ENCODE peak calls at places on chromosomes 6 and 20, in six cellular contexts. W is HepG2, C is A549, M is ovary, O is body of pancreas, G is Peyer's patch. S is an unnamed sample.

GRCh38 chr6:609905-610304 is 47.0 kb downstream of the HUS1B start:
- DNase-seq in O (no peak), G (no peak), C (no peak), W (no peak), M (no peak), S (no peak)

GRCh38 chr6:24581084-24581669 is 64.8 kb downstream of the KIAA0319 start:
- DNase-seq in C (peak; percentile 30), M (peak; percentile 73), G (peak; percentile 93), W (peak; percentile 76), O (peak; percentile 80), S (no peak)

GRCh38 chr6:4008324-4009047 is 70.5 kb downstream of the FAM217A start:
- DNase-seq in M (no peak), C (peak; percentile 43), G (no peak), O (no peak), W (peak; percentile 86), S (no peak)

GRCh38 chr6:27174958-27175357 is 72.5 kb upstream of the PRSS16 start:
- DNase-seq in O (no peak), C (no peak), W (no peak), M (no peak), G (no peak), S (no peak)

GRCh38 chr20:45353746-45354145 is 5.5 kb upstream of the SDC4 start:
- DNase-seq in C (no peak), W (no peak), M (no peak), O (no peak), G (no peak), S (no peak)

GRCh38 chr6:42010185-42010872 is 40.0 kb upstream of the TAF8 start:
- DNase-seq in O (no peak), W (no peak), G (no peak), C (no peak), M (no peak), S (no peak)

GRCh38 chr6:131532476-131533108 is 40.4 kb upstream of the ARG1 start:
- DNase-seq in W (no peak), M (no peak), O (no peak), C (no peak), G (no peak), S (no peak)

GRCh38 chr6:129099696-129100095 is 216.8 kb downstream of the LAMA2 start:
- DNase-seq in W (no peak), M (no peak), C (no peak), G (no peak), O (no peak), S (no peak)

GRCh38 chr6:19210849-19211590 is 626.1 kb upstream of the ID4 start:
- DNase-seq in G (no peak), O (peak; percentile 28), C (no peak), W (peak; percentile 20), M (peak; percentile 28), S (no peak)

GRCh38 chr6:27091661-27092315 is 155.7 kb upstream of the PRSS16 start:
- DNase-seq in O (no peak), G (no peak), W (peak; percentile 66), C (peak; percentile 72), M (no peak), S (peak; percentile 47)

GRCh38 chr20:11882651-11883050 is 35.0 kb upstream of the BTBD3 start:
- DNase-seq in G (no peak), M (no peak), C (no peak), O (no peak), W (no peak), S (peak; percentile 11)

GRCh38 chr6:7112741-7113313 is 5.1 kb downstream of the RREB1 start:
- DNase-seq in M (no peak), W (peak; percentile 69), O (peak; percentile 37), C (no peak), G (peak; percentile 66), S (no peak)

GRCh38 chr6:164097557-164098398 is 683.3 kb downstream of the QKI start:
- DNase-seq in W (no peak), M (no peak), O (no peak), C (no peak), G (no peak), S (no peak)

GRCh38 chr6:76644231-76644630 is 571.8 kb upstream of the IMPG1 start:
- DNase-seq in O (no peak), C (no peak), M (no peak), G (no peak), W (no peak), S (no peak)

GRCh38 chr20:54197621-54198604 is 10.0 kb upstream of the PFDN4 start:
- DNase-seq in C (peak; percentile 48), G (no peak), M (no peak), W (peak; percentile 92), O (no peak), S (no peak)

GRCh38 chr20:6590891-6591679 is 176.4 kb upstream of the BMP2 start:
- DNase-seq in W (no peak), G (no peak), C (no peak), M (no peak), O (no peak), S (no peak)

GRCh38 chr6:147040521-147040920 is 163.7 kb upstream of the STXBP5 start:
- DNase-seq in C (no peak), M (no peak), W (no peak), O (no peak), G (no peak), S (no peak)

GRCh38 chr6:53770690-53771320 is 24.0 kb upstream of the LRRC1 start:
- DNase-seq in O (no peak), G (no peak), M (no peak), C (no peak), W (no peak), S (no peak)

GRCh38 chr20:45967551-45968080 is 4.4 kb downstream of the ZNF335 start:
- DNase-seq in W (no peak), M (no peak), C (no peak), O (peak; percentile 9), G (no peak), S (no peak)

GRCh38 chr6:35445691-35446090 is 6.4 kb upstream of the FANCE start:
- DNase-seq in O (no peak), C (no peak), M (no peak), W (no peak), G (no peak), S (no peak)

GRCh38 chr6:35441205-35441604 is 10.9 kb upstream of the FANCE start:
- DNase-seq in G (no peak), W (no peak), C (no peak), O (no peak), M (no peak), S (no peak)

GRCh38 chr6:35441642-35442041 is 10.5 kb upstream of the FANCE start:
- DNase-seq in W (no peak), O (no peak), M (no peak), C (no peak), G (no peak), S (no peak)

GRCh38 chr6:35443341-35444030 is 8.7 kb upstream of the FANCE start:
- DNase-seq in M (no peak), O (no peak), G (no peak), W (no peak), C (no peak), S (no peak)

GRCh38 chr6:35442693-35443092 is 9.4 kb upstream of the FANCE start:
- DNase-seq in C (no peak), O (no peak), G (no peak), M (no peak), W (no peak), S (no peak)
- TF ChIP-seq POLR2A in C (no peak), O (no peak), G (no peak), M (no peak), W (no peak), S (no peak)

DNA sequence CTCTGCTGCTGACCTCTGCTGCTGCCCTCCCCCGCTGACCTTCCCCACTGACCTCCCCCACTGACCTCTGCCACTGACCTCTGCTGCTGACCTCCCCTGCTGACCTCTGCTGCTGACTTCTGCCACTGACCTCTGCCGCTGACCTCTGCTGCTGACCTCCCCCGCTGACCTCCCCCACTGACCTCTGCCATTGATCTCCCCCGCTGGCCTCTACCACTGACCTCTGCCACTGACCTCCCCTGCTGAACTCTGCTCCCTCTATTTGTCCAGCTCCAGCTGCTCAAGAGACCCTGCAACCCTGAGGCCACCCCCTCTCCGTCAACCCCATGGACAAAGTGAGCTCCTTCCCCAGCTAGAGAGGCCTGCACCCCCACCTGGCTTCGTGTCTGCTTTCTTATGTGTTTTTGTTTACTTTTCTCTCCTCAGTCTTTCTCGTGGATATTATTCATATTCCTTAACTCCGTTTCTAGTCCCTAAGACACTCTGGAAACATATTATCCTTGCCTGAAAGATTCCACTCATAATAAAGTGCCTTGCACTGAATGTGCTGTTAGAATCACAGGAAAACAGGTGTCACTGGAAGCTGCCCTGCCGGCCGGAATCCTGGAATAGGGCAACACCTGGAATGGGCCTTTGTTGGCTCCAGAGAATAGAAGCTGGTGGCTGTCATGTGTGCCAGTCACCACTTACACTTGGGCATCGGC is 91.1 kb upstream of the AFDN start:
- DNase-seq in G (peak; percentile 26), O (no peak), C (no peak), W (peak; percentile 41), M (no peak), S (no peak)
- H3K9me3 ChIP-seq in G (no peaks in the 10 kb centered on the region), O (no peaks in the 10 kb centered on the region), C (no peaks in the 10 kb centered on the region), W (no peaks in the 10 kb centered on the region), M (no peaks in the 10 kb centered on the region), S (no peaks in the 10 kb centered on the region)

DNA sequence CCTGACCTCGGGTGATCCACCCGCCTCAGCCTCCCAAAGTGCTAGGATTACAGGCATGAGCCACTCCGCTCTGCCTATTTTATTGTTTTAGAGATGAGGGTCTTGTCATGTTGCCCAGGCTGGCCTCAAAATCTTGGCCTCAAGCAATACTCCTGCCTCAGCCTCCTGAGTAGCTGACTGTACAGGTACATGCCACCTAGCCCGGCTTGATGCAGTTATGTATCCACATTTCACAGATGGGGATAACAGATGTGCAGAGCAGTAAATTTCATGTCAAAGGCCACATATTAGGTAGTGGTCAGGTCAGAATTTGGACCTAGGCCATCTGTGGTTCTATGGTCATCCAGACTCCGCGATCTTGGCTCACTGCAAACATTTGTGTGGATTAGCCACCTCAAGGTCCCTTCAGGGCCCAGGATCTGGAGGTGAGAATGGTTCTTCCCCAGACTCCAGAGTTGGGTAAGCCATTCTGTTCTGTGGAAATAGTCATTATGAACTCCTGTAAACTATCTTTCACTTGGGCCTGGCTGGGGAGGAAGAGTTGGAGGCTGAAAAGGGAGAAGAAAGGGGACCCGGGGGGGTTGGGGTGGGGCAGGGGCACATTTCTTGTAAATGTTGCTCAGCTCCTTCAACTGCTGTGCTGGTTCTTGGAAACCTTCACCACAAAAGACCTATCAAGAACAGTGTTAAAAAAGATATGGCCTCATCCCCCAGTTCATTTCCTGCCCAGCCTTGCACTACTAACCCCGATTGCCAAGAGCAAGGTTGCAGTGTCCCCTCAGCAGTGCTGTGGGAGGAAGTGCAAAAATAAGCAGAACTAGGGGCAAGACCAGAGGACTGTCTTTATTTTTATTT is 13.0 kb downstream of the PIM1 start:
- DNase-seq in O (no peak), G (peak; percentile 82), M (no peak), W (no peak), C (no peak), S (peak; percentile 79)
- TF ChIP-seq POLR2A in O (no peak), G (no peak), M (no peak), W (no peak), C (no peak), S (no peak)

DNA sequence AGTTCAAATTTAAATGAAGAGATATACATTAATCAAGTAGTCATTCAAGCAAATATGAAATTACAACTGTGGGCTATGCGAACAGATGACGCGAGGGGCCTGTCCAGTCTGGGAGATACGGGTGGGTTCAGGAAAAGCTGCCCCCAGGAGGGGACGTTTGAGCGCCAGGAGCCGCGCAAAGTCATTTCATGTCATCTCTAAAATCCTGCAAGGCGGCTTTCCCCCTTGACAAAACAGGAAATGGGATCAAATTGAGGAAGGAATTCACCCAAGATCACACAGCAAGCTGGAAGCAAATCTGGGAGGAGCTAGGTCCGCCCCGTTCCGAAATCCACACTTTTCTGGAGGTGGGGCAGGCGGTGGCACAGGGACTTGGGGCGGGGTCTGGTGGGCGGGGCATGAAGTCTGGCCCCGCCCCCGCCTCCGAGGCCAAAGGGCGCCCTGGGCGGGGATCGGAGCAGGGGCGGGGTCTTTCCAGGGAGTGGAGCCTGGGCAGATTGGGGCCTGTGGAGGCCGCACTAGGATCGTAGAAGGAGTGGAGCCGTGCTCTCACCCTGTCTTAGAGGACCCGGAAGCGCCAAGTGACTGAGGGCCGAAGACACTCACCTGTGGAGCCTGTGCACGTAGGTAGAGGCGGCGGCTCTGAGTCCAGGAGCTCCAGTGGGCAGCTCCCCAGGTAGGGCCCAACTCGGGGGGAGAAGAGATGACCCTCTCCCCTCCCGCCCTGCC is at the start of gene LPIN3:
- DNase-seq in G (peak; percentile 92), C (peak; percentile 79), M (peak; percentile 89), W (peak; percentile 92), O (peak; percentile 95), S (peak; percentile 96)
- H3K9me3 ChIP-seq in G (no peaks in the 10 kb centered on the region), C (no peaks in the 10 kb centered on the region), M (no peaks in the 10 kb centered on the region), W (no peaks in the 10 kb centered on the region), O (no peaks in the 10 kb centered on the region), S (no peaks in the 10 kb centered on the region)

S was measured in upper lobe of left lung.